ENCODE peak calls at places on chromosomes 11 and 22, in four cellular contexts. N is neural progenitor cell; K is fibroblast of lung; Q is activated CD8-positive, alpha-beta T cell treated with anti-CD3 and anti-CD28 coated beads for 36 hours. O is an unnamed sample.

GRCh38 chr11:15584158-15584557 is 469.4 kb downstream of the INSC start:
- DNase-seq in N (no peak), K (no peak), Q (no peak), O (no peak)

GRCh38 chr11:1104411-1105182 is 29.9 kb downstream of the MUC2 start:
- DNase-seq in N (no peak), K (no peak), Q (no peak), O (no peak)

GRCh38 chr22:46462726-46463371 is 74.6 kb downstream of the CELSR1 start:
- DNase-seq in N (no peak), K (peak; percentile 90), Q (no peak), O (no peak)

GRCh38 chr11:11807811-11808210 is 34.0 kb upstream of the USP47 start:
- DNase-seq in N (no peak), K (no peak), Q (no peak), O (no peak)

GRCh38 chr11:1770528-1770927 is 6.8 kb upstream of the CTSD start:
- DNase-seq in N (no peak), K (no peak), Q (peak; percentile 1), O (no peak)

GRCh38 chr22:35593885-35594470 is 23.2 kb downstream of the MB start:
- DNase-seq in N (no peak), K (no peak), Q (no peak), O (no peak)

GRCh38 chr22:24304067-24304675 is 33.5 kb downstream of the SPECC1L start:
- DNase-seq in N (no peak), K (no peak), Q (no peak), O (no peak)

GRCh38 chr11:12090761-12091261 is 19.6 kb upstream of the MICAL2 start:
- DNase-seq in N (no peak), K (no peak), Q (no peak), O (no peak)

GRCh38 chr11:12331239-12331874 is 46.0 kb upstream of the PARVA start:
- DNase-seq in N (peak; percentile 95), K (peak; percentile 75), Q (peak; percentile 86), O (peak; percentile 70)

GRCh38 chr11:108221401-108221800 is 1.0 kb downstream of the NPAT start:
- DNase-seq in N (peak; percentile 37), K (peak; percentile 77), Q (no peak), O (no peak)

GRCh38 chr11:47998733-47999359 is 18.5 kb downstream of the PTPRJ start:
- DNase-seq in N (no peak), K (peak; percentile 52), Q (no peak), O (no peak)

GRCh38 chr11:99370557-99371200 is 349.9 kb downstream of the CNTN5 start:
- DNase-seq in N (peak; percentile 23), K (peak; percentile 65), Q (no peak), O (no peak)

GRCh38 chr11:23112987-23113886 is 253.0 kb upstream of the CCDC179 start:
- DNase-seq in N (peak; percentile 59), K (peak; percentile 55), Q (peak; percentile 26), O (peak; percentile 14)

GRCh38 chr11:45193695-45194094 is 47.3 kb downstream of the PRDM11 start:
- DNase-seq in N (no peak), K (no peak), Q (no peak), O (no peak)

GRCh38 chr11:843818-844692 is 1.4 kb downstream of the TSPAN4 start:
- DNase-seq in N (peak; percentile 91), K (peak; percentile 93), Q (peak; percentile 53), O (peak; percentile 92)

GRCh38 chr22:26893034-26893710 is 235.8 kb downstream of the MIAT start:
- DNase-seq in N (peak; percentile 20), K (peak; percentile 48), Q (no peak), O (no peak)

GRCh38 chr11:83543918-83544491 is 257.8 kb upstream of the CCDC90B start:
- DNase-seq in N (no peak), K (no peak), Q (peak; percentile 2), O (no peak)

GRCh38 chr11:70174846-70175764 is 28.0 kb upstream of the FADD start:
- DNase-seq in N (peak; percentile 76), K (no peak), Q (no peak), O (no peak)

GRCh38 chr11:5284551-5285130 is 14.9 kb upstream of the HBE1 start:
- DNase-seq in N (no peak), K (no peak), Q (no peak), O (no peak)

GRCh38 chr11:77392842-77393241 is 81.1 kb downstream of the PAK1 start:
- DNase-seq in N (no peak), K (no peak), Q (no peak), O (no peak)

GRCh38 chr11:113447621-113448310 is 27.4 kb downstream of the DRD2 start:
- DNase-seq in N (no peak), K (peak; percentile 85), Q (no peak), O (no peak)

GRCh38 chr11:64829536-64830251 is 14.8 kb downstream of the CDC42BPG start:
- DNase-seq in N (no peak), K (no peak), Q (no peak), O (no peak)

GRCh38 chr11:60987577-60988277 is 16.2 kb downstream of the CD6 start:
- DNase-seq in N (no peak), K (no peak), Q (peak; percentile 84), O (no peak)

GRCh38 chr11:129315781-129316579 is 59.7 kb upstream of the BARX2 start:
- DNase-seq in N (peak; percentile 56), K (no peak), Q (no peak), O (no peak)

GRCh38 chr11:71342951-71343827 is 90.8 kb upstream of the SHANK2 start:
- DNase-seq in N (peak; percentile 72), K (no peak), Q (peak; percentile 10), O (no peak)

GRCh38 chr22:36197601-36198146 is 3.9 kb downstream of the APOL4 start:
- DNase-seq in N (peak; percentile 54), K (no peak), Q (peak; percentile 59), O (no peak)

GRCh38 chr11:112795142-112795815 is 165.9 kb upstream of the NCAM1 start:
- DNase-seq in N (peak; percentile 40), K (peak; percentile 53), Q (peak; percentile 41), O (no peak)

GRCh38 chr11:72079776-72080325 is 491 bp downstream of the NUMA1 start:
- DNase-seq in N (no peak), K (no peak), Q (peak; percentile 14), O (no peak)

GRCh38 chr11:73386568-73386967 is 10.4 kb downstream of the RELT start:
- DNase-seq in N (no peak), K (no peak), Q (no peak), O (no peak)

GRCh38 chr11:15967966-15968365 is 388.4 kb downstream of the SOX6 start:
- DNase-seq in N (no peak), K (peak; percentile 58), Q (no peak), O (no peak)

GRCh38 chr11:10514210-10514609 is 26.8 kb downstream of the RNF141 start:
- DNase-seq in N (no peak), K (no peak), Q (no peak), O (no peak)
- TF ChIP-seq CTCF in N (peak; percentile 28), K (no peak), Q (no peak), O (peak; percentile 15)

DNA sequence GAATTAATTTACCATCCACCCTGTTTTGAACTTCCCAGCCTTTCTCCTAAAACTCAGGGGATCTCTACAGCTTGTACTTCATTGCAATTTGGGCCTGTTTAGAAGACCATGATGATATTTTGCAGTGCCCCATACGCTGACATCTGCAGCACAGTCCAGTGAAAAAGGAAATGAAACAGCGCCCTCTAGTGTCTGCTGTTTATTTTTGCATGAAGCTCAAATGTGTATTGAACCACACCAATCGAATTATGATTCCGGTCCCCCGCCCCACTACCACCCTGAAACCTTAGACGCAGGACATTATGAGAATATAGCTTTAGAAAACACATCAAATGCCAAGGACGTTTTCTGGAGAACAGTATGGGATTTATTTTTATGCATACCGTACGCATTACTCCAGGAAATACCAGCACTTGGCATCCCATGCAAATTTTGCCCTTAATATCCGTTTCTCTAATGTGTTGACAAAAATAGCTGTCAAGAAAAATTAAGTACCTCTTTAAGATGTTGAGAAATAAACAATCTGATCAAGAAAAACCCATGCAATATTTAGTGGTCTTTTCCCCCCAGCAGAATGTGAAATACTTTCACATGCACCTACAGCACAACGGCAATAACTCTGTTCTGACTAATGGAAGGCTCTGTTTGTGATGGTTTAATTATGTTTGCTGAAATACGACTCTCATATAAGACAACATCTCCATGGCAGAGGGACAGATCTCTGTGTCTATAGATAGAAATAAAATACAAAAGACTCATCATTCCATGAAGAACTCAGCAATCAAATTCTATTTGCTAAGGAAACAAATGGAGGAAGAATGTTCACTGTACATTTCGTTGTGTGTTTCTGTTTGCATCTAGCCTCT is 93.9 kb downstream of the TECTA start:
- DNase-seq in N (peak; percentile 74), K (peak; percentile 42), Q (peak; percentile 63), O (peak; percentile 25)
- TF ChIP-seq CTCF in N (peak; percentile 96), K (peak; percentile 88), Q (peak; percentile 92), O (peak; percentile 79)

GRCh38 chr11:67378544-67378943 is 5.1 kb upstream of the CLCF1 start:
- DNase-seq in N (no peak), K (no peak), Q (no peak), O (no peak)
- TF ChIP-seq CTCF in N (no peak), K (no peak), Q (no peak), O (no peak)

GRCh38 chr22:31947296-31947695 is 3.0 kb downstream of the YWHAH start:
- DNase-seq in N (no peak), K (no peak), Q (peak; percentile 52), O (no peak)
- TF ChIP-seq CTCF in N (peak; percentile 39), K (no peak), Q (peak; percentile 62), O (peak; percentile 27)